ENCODE peak calls at places on chromosomes 1 and 21, in six cellular contexts. G is upper lobe of left lung, M is GM12878, O is HepG2, D is A549, Y is K562. S is an unnamed sample.

GRCh38 chr21:45455321-45456013 is 50.5 kb downstream of the COL18A1 start:
- ATAC-seq in Y (peak; percentile 65), M (no peak), O (no peak), G (peak; percentile 81), D (no peak), S (peak; percentile 67)

GRCh38 chr1:233627823-233628222 is 13.9 kb downstream of the KCNK1 start:
- ATAC-seq in M (peak; percentile 55), Y (no peak), O (no peak), G (no peak), D (no peak), S (no peak)

GRCh38 chr21:45943630-45944540 is 37.7 kb upstream of the COL6A1 start:
- ATAC-seq in Y (no peak), O (no peak), D (no peak), G (no peak), M (no peak), S (no peak)

GRCh38 chr1:47416319-47417128 is 439 bp downstream of the FOXE3 start:
- ATAC-seq in G (peak; percentile 14), Y (no peak), O (no peak), M (no peak), D (peak; percentile 30), S (no peak)

GRCh38 chr1:167499657-167500056 is 18.7 kb downstream of the CD247 start:
- ATAC-seq in D (no peak), O (no peak), G (no peak), M (peak; percentile 97), Y (no peak), S (no peak)

GRCh38 chr1:56590520-56591011 is 11.2 kb upstream of the PLPP3 start:
- ATAC-seq in D (no peak), O (no peak), Y (no peak), M (no peak), G (no peak), S (no peak)

GRCh38 chr1:12170263-12170671 is 3.5 kb downstream of the TNFRSF1B start:
- ATAC-seq in M (no peak), G (no peak), Y (no peak), O (no peak), D (no peak), S (no peak)

GRCh38 chr1:52814465-52814864 is 28.1 kb upstream of the ZYG11A start:
- ATAC-seq in G (no peak), D (no peak), O (peak; percentile 65), Y (peak; percentile 70), M (no peak), S (no peak)

GRCh38 chr21:43916691-43917514 is 51.9 kb downstream of the AGPAT3 start:
- ATAC-seq in M (peak; percentile 64), O (no peak), D (no peak), Y (peak; percentile 72), G (peak; percentile 55), S (no peak)

GRCh38 chr1:212977781-212978645 is 27.7 kb downstream of the VASH2 start:
- ATAC-seq in M (peak; percentile 52), O (no peak), G (no peak), Y (no peak), D (no peak), S (no peak)

GRCh38 chr1:180424848-180425457 is 77.4 kb downstream of the ACBD6 start:
- ATAC-seq in Y (no peak), O (no peak), D (no peak), M (peak; percentile 69), G (no peak), S (no peak)

GRCh38 chr1:85174492-85174891 is 26.3 kb downstream of the SYDE2 start:
- ATAC-seq in M (no peak), Y (no peak), D (no peak), G (no peak), O (no peak), S (no peak)

GRCh38 chr21:30164796-30165195 is 1.8 kb downstream of the CLDN17 start:
- ATAC-seq in G (no peak), Y (no peak), O (no peak), D (no peak), M (no peak), S (no peak)

GRCh38 chr1:3205815-3206214 is 136.8 kb downstream of the PRDM16 start:
- ATAC-seq in G (no peak), O (no peak), Y (no peak), D (no peak), M (no peak), S (no peak)

GRCh38 chr1:33321178-33321577 is 280 bp upstream of the A3GALT2 start:
- ATAC-seq in G (no peak), D (no peak), M (no peak), Y (no peak), O (peak; percentile 22), S (no peak)

GRCh38 chr1:17635811-17636210 is 96.3 kb downstream of the ARHGEF10L start:
- ATAC-seq in M (peak; percentile 79), G (peak; percentile 78), Y (no peak), O (no peak), D (no peak), S (peak; percentile 72)

GRCh38 chr1:32399853-32400252 is 5.6 kb upstream of the BSDC1 start:
- ATAC-seq in D (no peak), Y (peak; percentile 50), O (no peak), G (no peak), M (no peak), S (no peak)

GRCh38 chr1:234886081-234886874 is 242.4 kb downstream of the TOMM20 start:
- ATAC-seq in Y (no peak), D (no peak), O (no peak), G (peak; percentile 49), M (no peak), S (peak; percentile 77)

GRCh38 chr1:24555591-24556413 is at the start of gene NCMAP:
- ATAC-seq in G (peak; percentile 56), M (no peak), Y (no peak), O (peak; percentile 50), D (peak; percentile 31), S (no peak)

GRCh38 chr1:24387636-24388035 is 25.9 kb downstream of the STPG1 start:
- ATAC-seq in M (no peak), G (no peak), D (no peak), Y (no peak), O (no peak), S (no peak)

GRCh38 chr1:241101622-241102021 is 255.4 kb downstream of the RGS7 start:
- ATAC-seq in G (no peak), M (no peak), Y (no peak), D (no peak), O (no peak), S (no peak)

GRCh38 chr1:241097479-241097878 is 259.5 kb downstream of the RGS7 start:
- ATAC-seq in M (no peak), O (no peak), Y (no peak), G (no peak), D (no peak), S (no peak)

GRCh38 chr1:241102652-241103051 is 254.4 kb downstream of the RGS7 start:
- ATAC-seq in M (no peak), D (no peak), O (no peak), Y (no peak), G (no peak), S (no peak)

DNA sequence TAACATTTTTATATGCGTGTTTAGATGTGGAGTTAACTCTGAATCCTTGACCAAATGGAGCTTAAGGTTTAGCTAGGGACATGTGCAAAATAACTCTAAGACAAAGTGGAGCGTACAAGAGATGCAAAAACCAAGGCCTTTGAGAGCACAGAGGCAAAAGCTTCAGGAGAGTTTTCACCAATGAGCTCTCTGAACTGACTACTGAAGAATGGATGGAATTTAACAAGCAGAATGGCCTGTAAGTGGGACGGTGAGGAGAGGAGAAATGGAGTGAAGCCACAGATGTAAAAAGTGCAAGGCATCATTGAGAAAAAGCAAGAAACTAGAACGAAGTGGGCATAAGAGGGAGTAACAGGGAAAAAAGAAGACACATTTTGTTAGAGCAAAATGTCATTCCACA is 260.0 kb downstream of the RGS7 start:
- ATAC-seq in O (no peak), M (no peak), Y (no peak), G (no peak), D (no peak), S (no peak)
- TF ChIP-seq EP300 in O (no peak), M (no peak), Y (no peak), G (no peak), D (no peak), S (no peak)

DNA sequence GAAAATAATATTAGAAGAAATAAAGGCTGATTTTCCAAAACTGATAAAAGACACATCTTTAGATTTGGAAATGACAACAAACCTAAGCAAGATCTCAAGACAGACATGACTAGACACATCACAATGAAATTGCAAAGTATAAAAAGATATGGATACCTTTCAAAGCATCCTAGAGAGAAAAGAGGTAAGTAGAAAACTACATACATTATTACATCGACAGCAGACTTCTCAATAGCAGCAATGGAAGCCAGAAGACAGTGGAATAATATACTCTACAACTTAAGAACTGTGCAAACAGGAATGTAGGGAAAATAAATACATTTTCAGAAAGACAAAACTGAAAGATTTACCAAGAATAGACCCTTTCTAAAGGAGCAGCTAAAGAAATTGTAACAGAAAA is 50.2 kb downstream of the DENND1B start:
- ATAC-seq in M (no peak), Y (no peak), O (no peak), D (no peak), G (no peak), S (no peak)
- H3K27ac ChIP-seq in M (no peak overlapping the region), Y (no peak overlapping the region), O (no peak overlapping the region), D (no peak overlapping the region), G (no peak overlapping the region), S (no peak overlapping the region)

GRCh38 chr1:207823880-207824566 is 72.2 kb downstream of the CD46 start:
- ATAC-seq in D (peak; percentile 71), G (peak; percentile 75), O (peak; percentile 64), Y (no peak), M (peak; percentile 39), S (peak; percentile 76)
- TF ChIP-seq EP300 in D (no peak), G (no peak), O (peak; percentile 31), Y (no peak), M (peak; percentile 77), S (no peak)

GRCh38 chr1:99670583-99670982 is 24.7 kb downstream of the PALMD start:
- ATAC-seq in Y (no peak), G (no peak), M (no peak), D (no peak), O (no peak), S (no peak)

GRCh38 chr1:99669821-99670220 is 23.9 kb downstream of the PALMD start:
- ATAC-seq in M (peak; percentile 32), D (no peak), Y (peak; percentile 44), O (no peak), G (no peak), S (no peak)

GRCh38 chr1:99672022-99672421 is 26.1 kb downstream of the PALMD start:
- ATAC-seq in D (no peak), M (no peak), O (no peak), G (no peak), Y (no peak), S (no peak)

GRCh38 chr1:99672500-99673213 is 26.7 kb downstream of the PALMD start:
- ATAC-seq in O (no peak), G (no peak), D (no peak), Y (no peak), M (no peak), S (peak; percentile 34)

DNA sequence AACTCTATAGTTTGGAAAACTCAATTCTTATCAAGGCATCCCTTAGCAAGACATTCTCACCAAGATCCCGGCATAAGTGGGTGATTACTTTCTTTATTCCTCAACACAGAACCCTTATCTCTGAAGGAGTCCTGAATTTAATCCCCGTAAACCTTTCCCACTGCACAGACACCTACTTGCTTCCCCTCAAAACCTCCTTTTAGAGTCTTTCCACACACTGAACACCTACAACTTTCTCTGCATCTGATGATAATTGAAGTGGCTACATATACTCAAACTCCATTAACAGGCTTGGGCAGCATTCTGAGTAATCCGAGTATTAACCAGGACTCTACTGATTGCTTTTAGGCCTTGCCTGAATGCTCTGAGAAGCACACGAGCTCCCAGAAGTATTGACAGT is 23.5 kb downstream of the PALMD start:
- ATAC-seq in M (no peak), O (no peak), Y (no peak), D (no peak), G (no peak), S (no peak)
- H3K27ac ChIP-seq in M (no peak overlapping the region), O (no peak overlapping the region), Y (no peak overlapping the region), D (no peak overlapping the region), G (no peak overlapping the region), S (no peak overlapping the region)